ENCODE peak calls at places on chromosome 16, in eight cellular contexts. One of them, this sample, is unnamed.

GRCh38 chr16:84061236-84061830 is 18.7 kb upstream of the SLC38A8 start:
- DNase-seq in lung microvascular endothelial cell: no peak
- DNase-seq in hepatic stellate cell: no peak
- DNase-seq in lower leg skin: peak
- DNase-seq in T-helper 17 cell: no peak
- DNase-seq in stimulated activated CD4-positive, alpha-beta T cell treated with anti-CD3 and anti-CD28 coated beads, Interleukin-15, amount 100 ng/mL, for 1 hour: no peak
- DNase-seq in foreskin fibroblast: no peak
- DNase-seq in RCC 7860: no peak
- DNase-seq in this sample: no peak

GRCh38 chr16:2194166-2194834 is 2.1 kb downstream of the CASKIN1 start:
- DNase-seq in lung microvascular endothelial cell: no peak
- DNase-seq in hepatic stellate cell: peak
- DNase-seq in lower leg skin: no peak
- DNase-seq in T-helper 17 cell: no peak
- DNase-seq in stimulated activated CD4-positive, alpha-beta T cell treated with anti-CD3 and anti-CD28 coated beads, Interleukin-15, amount 100 ng/mL, for 1 hour: no peak
- DNase-seq in foreskin fibroblast: peak
- DNase-seq in RCC 7860: peak
- DNase-seq in this sample: no peak

GRCh38 chr16:30459456-30459855 is 13.1 kb upstream of the ITGAL start:
- DNase-seq in lung microvascular endothelial cell: no peak
- DNase-seq in hepatic stellate cell: no peak
- DNase-seq in lower leg skin: no peak
- DNase-seq in T-helper 17 cell: no peak
- DNase-seq in stimulated activated CD4-positive, alpha-beta T cell treated with anti-CD3 and anti-CD28 coated beads, Interleukin-15, amount 100 ng/mL, for 1 hour: no peak
- DNase-seq in foreskin fibroblast: no peak
- DNase-seq in RCC 7860: no peak
- DNase-seq in this sample: no peak

GRCh38 chr16:48608452-48608851 is 1.5 kb downstream of the N4BP1 start:
- DNase-seq in lung microvascular endothelial cell: peak
- DNase-seq in hepatic stellate cell: no peak
- DNase-seq in lower leg skin: no peak
- DNase-seq in T-helper 17 cell: no peak
- DNase-seq in stimulated activated CD4-positive, alpha-beta T cell treated with anti-CD3 and anti-CD28 coated beads, Interleukin-15, amount 100 ng/mL, for 1 hour: no peak
- DNase-seq in foreskin fibroblast: peak
- DNase-seq in RCC 7860: no peak
- DNase-seq in this sample: no peak

GRCh38 chr16:23570992-23571632 is 13.6 kb downstream of the UBFD1 start:
- DNase-seq in lung microvascular endothelial cell: no peak
- DNase-seq in hepatic stellate cell: no peak
- DNase-seq in lower leg skin: no peak
- DNase-seq in T-helper 17 cell: no peak
- DNase-seq in stimulated activated CD4-positive, alpha-beta T cell treated with anti-CD3 and anti-CD28 coated beads, Interleukin-15, amount 100 ng/mL, for 1 hour: no peak
- DNase-seq in foreskin fibroblast: no peak
- DNase-seq in RCC 7860: no peak
- DNase-seq in this sample: no peak

GRCh38 chr16:51155901-51156810 is 5.1 kb upstream of the SALL1 start:
- DNase-seq in lung microvascular endothelial cell: no peak
- DNase-seq in hepatic stellate cell: no peak
- DNase-seq in lower leg skin: no peak
- DNase-seq in T-helper 17 cell: no peak
- DNase-seq in stimulated activated CD4-positive, alpha-beta T cell treated with anti-CD3 and anti-CD28 coated beads, Interleukin-15, amount 100 ng/mL, for 1 hour: no peak
- DNase-seq in foreskin fibroblast: peak
- DNase-seq in RCC 7860: no peak
- DNase-seq in this sample: no peak

GRCh38 chr16:86517652-86518258 is 7.4 kb downstream of the FOXF1 start:
- DNase-seq in lung microvascular endothelial cell: peak
- DNase-seq in hepatic stellate cell: peak
- DNase-seq in lower leg skin: peak
- DNase-seq in T-helper 17 cell: no peak
- DNase-seq in stimulated activated CD4-positive, alpha-beta T cell treated with anti-CD3 and anti-CD28 coated beads, Interleukin-15, amount 100 ng/mL, for 1 hour: no peak
- DNase-seq in foreskin fibroblast: peak
- DNase-seq in RCC 7860: peak
- DNase-seq in this sample: no peak

GRCh38 chr16:23286131-23286532 is 16.0 kb upstream of the SCNN1B start:
- DNase-seq in lung microvascular endothelial cell: no peak
- DNase-seq in hepatic stellate cell: peak
- DNase-seq in lower leg skin: no peak
- DNase-seq in T-helper 17 cell: no peak
- DNase-seq in stimulated activated CD4-positive, alpha-beta T cell treated with anti-CD3 and anti-CD28 coated beads, Interleukin-15, amount 100 ng/mL, for 1 hour: no peak
- DNase-seq in foreskin fibroblast: peak
- DNase-seq in RCC 7860: peak
- DNase-seq in this sample: no peak

GRCh38 chr16:2783581-2784375 is 3.6 kb downstream of the PRSS33 start:
- DNase-seq in lung microvascular endothelial cell: no peak
- DNase-seq in hepatic stellate cell: no peak
- DNase-seq in lower leg skin: no peak
- DNase-seq in T-helper 17 cell: no peak
- DNase-seq in stimulated activated CD4-positive, alpha-beta T cell treated with anti-CD3 and anti-CD28 coated beads, Interleukin-15, amount 100 ng/mL, for 1 hour: no peak
- DNase-seq in foreskin fibroblast: no peak
- DNase-seq in RCC 7860: no peak
- DNase-seq in this sample: peak

GRCh38 chr16:3401719-3402397 is 843 bp downstream of the ZNF174 start:
- DNase-seq in lung microvascular endothelial cell: no peak
- DNase-seq in hepatic stellate cell: peak
- DNase-seq in lower leg skin: no peak
- DNase-seq in T-helper 17 cell: no peak
- DNase-seq in stimulated activated CD4-positive, alpha-beta T cell treated with anti-CD3 and anti-CD28 coated beads, Interleukin-15, amount 100 ng/mL, for 1 hour: no peak
- DNase-seq in foreskin fibroblast: peak
- DNase-seq in RCC 7860: no peak
- DNase-seq in this sample: no peak

GRCh38 chr16:1687427-1688316 is 9.6 kb downstream of the JPT2 start:
- DNase-seq in lung microvascular endothelial cell: no peak
- DNase-seq in hepatic stellate cell: no peak
- DNase-seq in lower leg skin: no peak
- DNase-seq in T-helper 17 cell: no peak
- DNase-seq in stimulated activated CD4-positive, alpha-beta T cell treated with anti-CD3 and anti-CD28 coated beads, Interleukin-15, amount 100 ng/mL, for 1 hour: no peak
- DNase-seq in foreskin fibroblast: no peak
- DNase-seq in RCC 7860: peak
- DNase-seq in this sample: no peak

GRCh38 chr16:66364117-66364958 is 2.2 kb upstream of the CDH5 start:
- DNase-seq in lung microvascular endothelial cell: peak
- DNase-seq in hepatic stellate cell: peak
- DNase-seq in lower leg skin: peak
- DNase-seq in T-helper 17 cell: no peak
- DNase-seq in stimulated activated CD4-positive, alpha-beta T cell treated with anti-CD3 and anti-CD28 coated beads, Interleukin-15, amount 100 ng/mL, for 1 hour: no peak
- DNase-seq in foreskin fibroblast: peak
- DNase-seq in RCC 7860: no peak
- DNase-seq in this sample: no peak